ENCODE peak calls at places on chromosomes 6 and 20, in six cellular contexts. One of them, this sample, is unnamed.

GRCh38 chr6:118897386-118897785 is 3.4 kb downstream of the ASF1A start:
- DNase-seq in PC-3: no peak
- DNase-seq in bronchial epithelial cell: no peak
- DNase-seq in Panc1: no peak
- DNase-seq in HL-60: no peak
- DNase-seq in heart left ventricle: no peak
- DNase-seq in this sample: no peak

GRCh38 chr20:57650266-57650665 is 30.0 kb upstream of the ZBP1 start:
- DNase-seq in PC-3: no peak
- DNase-seq in bronchial epithelial cell: no peak
- DNase-seq in Panc1: no peak
- DNase-seq in HL-60: no peak
- DNase-seq in heart left ventricle: no peak
- DNase-seq in this sample: no peak

GRCh38 chr6:111430605-111431378 is 52.2 kb downstream of the REV3L start:
- DNase-seq in PC-3: no peak
- DNase-seq in bronchial epithelial cell: no peak
- DNase-seq in Panc1: no peak
- DNase-seq in HL-60: no peak
- DNase-seq in heart left ventricle: no peak
- DNase-seq in this sample: no peak

GRCh38 chr6:29653452-29654038 is 3.3 kb upstream of the MOG start:
- DNase-seq in PC-3: peak
- DNase-seq in bronchial epithelial cell: peak
- DNase-seq in Panc1: no peak
- DNase-seq in HL-60: no peak
- DNase-seq in heart left ventricle: no peak
- DNase-seq in this sample: peak

GRCh38 chr20:37670426-37670825 is 23.4 kb upstream of the CTNNBL1 start:
- DNase-seq in PC-3: no peak
- DNase-seq in bronchial epithelial cell: no peak
- DNase-seq in Panc1: no peak
- DNase-seq in HL-60: no peak
- DNase-seq in heart left ventricle: no peak
- DNase-seq in this sample: no peak

GRCh38 chr6:133468591-133468990 is 227.4 kb downstream of the EYA4 start:
- DNase-seq in PC-3: no peak
- DNase-seq in bronchial epithelial cell: no peak
- DNase-seq in Panc1: no peak
- DNase-seq in HL-60: no peak
- DNase-seq in heart left ventricle: no peak
- DNase-seq in this sample: no peak

GRCh38 chr20:59020938-59021551 is 1.8 kb downstream of the TUBB1 start:
- DNase-seq in PC-3: peak
- DNase-seq in bronchial epithelial cell: peak
- DNase-seq in Panc1: no peak
- DNase-seq in HL-60: no peak
- DNase-seq in heart left ventricle: no peak
- DNase-seq in this sample: peak

GRCh38 chr20:46959081-46959692 is 64.5 kb downstream of the EYA2 start:
- DNase-seq in PC-3: peak
- DNase-seq in bronchial epithelial cell: peak
- DNase-seq in Panc1: peak
- DNase-seq in HL-60: no peak
- DNase-seq in heart left ventricle: no peak
- DNase-seq in this sample: peak

GRCh38 chr6:33343953-33344611 is 26.5 kb upstream of the ZBTB22 start:
- DNase-seq in PC-3: no peak
- DNase-seq in bronchial epithelial cell: no peak
- DNase-seq in Panc1: no peak
- DNase-seq in HL-60: no peak
- DNase-seq in heart left ventricle: no peak
- DNase-seq in this sample: no peak

GRCh38 chr20:34927736-34928135 is 27.9 kb downstream of the GSS start:
- DNase-seq in PC-3: peak
- DNase-seq in bronchial epithelial cell: peak
- DNase-seq in Panc1: no peak
- DNase-seq in HL-60: no peak
- DNase-seq in heart left ventricle: no peak
- DNase-seq in this sample: peak

DNA sequence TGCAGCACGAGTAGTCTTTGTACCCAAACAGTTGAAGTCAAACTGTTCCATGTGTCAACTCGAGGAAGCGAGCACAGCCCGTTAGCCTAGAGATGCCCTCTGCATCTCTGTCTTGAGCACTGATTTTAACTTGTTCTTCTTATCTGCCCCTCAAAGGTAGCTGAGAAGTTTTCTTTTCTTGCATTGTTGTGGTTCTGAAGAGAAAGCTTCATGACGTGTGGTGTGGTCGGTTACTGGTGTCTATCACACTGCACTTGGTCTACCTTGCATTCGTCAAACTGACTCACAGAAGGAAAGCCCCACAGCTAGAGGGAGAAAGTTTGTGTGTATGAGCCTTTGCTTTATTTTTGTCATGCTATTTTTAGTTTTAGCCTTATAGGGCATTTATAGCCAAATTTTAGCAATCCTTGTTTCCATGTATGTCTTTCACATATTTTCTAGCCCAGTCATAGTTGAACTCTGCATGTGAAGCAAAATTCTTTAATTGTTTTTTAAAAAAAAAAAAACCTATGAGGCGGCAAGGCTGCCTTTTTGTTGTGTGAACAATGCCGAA is 115.1 kb downstream of the JAG1 start:
- DNase-seq in PC-3: peak
- DNase-seq in bronchial epithelial cell: peak
- DNase-seq in Panc1: no peak
- DNase-seq in HL-60: no peak
- DNase-seq in heart left ventricle: no peak
- DNase-seq in this sample: peak
- TF ChIP-seq CTCF in PC-3: no peak
- TF ChIP-seq CTCF in bronchial epithelial cell: no peak
- TF ChIP-seq CTCF in Panc1: no peak
- TF ChIP-seq CTCF in HL-60: no peak
- TF ChIP-seq CTCF in heart left ventricle: no peak
- TF ChIP-seq CTCF in this sample: no peak

GRCh38 chr20:56606174-56606945 is 22.7 kb upstream of the TFAP2C start:
- DNase-seq in PC-3: peak
- DNase-seq in bronchial epithelial cell: peak
- DNase-seq in Panc1: no peak
- DNase-seq in HL-60: no peak
- DNase-seq in heart left ventricle: no peak
- DNase-seq in this sample: peak

GRCh38 chr20:56608376-56608775 is 20.7 kb upstream of the TFAP2C start:
- DNase-seq in PC-3: no peak
- DNase-seq in bronchial epithelial cell: no peak
- DNase-seq in Panc1: no peak
- DNase-seq in HL-60: no peak
- DNase-seq in heart left ventricle: no peak
- DNase-seq in this sample: no peak

GRCh38 chr20:56607061-56607704 is 21.9 kb upstream of the TFAP2C start:
- DNase-seq in PC-3: peak
- DNase-seq in bronchial epithelial cell: no peak
- DNase-seq in Panc1: no peak
- DNase-seq in HL-60: no peak
- DNase-seq in heart left ventricle: no peak
- DNase-seq in this sample: no peak

GRCh38 chr20:56610098-56610497 is 19.0 kb upstream of the TFAP2C start:
- DNase-seq in PC-3: no peak
- DNase-seq in bronchial epithelial cell: no peak
- DNase-seq in Panc1: no peak
- DNase-seq in HL-60: no peak
- DNase-seq in heart left ventricle: no peak
- DNase-seq in this sample: no peak

GRCh38 chr20:56609321-56609720 is 19.8 kb upstream of the TFAP2C start:
- DNase-seq in PC-3: no peak
- DNase-seq in bronchial epithelial cell: no peak
- DNase-seq in Panc1: no peak
- DNase-seq in HL-60: no peak
- DNase-seq in heart left ventricle: no peak
- DNase-seq in this sample: no peak
- TF ChIP-seq CTCF in PC-3: no peak
- TF ChIP-seq CTCF in bronchial epithelial cell: no peak
- TF ChIP-seq CTCF in Panc1: no peak
- TF ChIP-seq CTCF in HL-60: no peak
- TF ChIP-seq CTCF in heart left ventricle: no peak
- TF ChIP-seq CTCF in this sample: no peak

DNA sequence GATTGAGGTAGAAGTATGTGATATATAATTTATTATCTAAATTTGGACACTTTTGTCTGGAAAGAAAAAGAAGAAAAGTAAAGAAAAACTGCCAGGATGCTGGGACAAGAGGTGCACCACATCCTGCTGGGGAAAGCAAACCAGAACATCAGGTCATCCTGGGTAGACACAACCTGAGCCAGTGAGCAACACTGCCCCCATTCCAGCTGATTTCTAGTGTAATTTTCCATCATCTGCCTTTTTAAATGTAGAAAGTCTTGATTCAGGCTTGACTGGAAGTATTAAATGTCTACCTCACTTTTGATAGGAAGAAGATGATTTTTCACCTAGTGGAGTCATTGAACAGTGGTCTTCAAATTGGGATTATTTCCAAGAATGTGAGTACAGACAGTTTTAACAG is 1164.5 kb upstream of the CITED2 start:
- DNase-seq in PC-3: peak
- DNase-seq in bronchial epithelial cell: peak
- DNase-seq in Panc1: no peak
- DNase-seq in HL-60: no peak
- DNase-seq in heart left ventricle: no peak
- DNase-seq in this sample: peak
- TF ChIP-seq CTCF in PC-3: peak
- TF ChIP-seq CTCF in bronchial epithelial cell: no peak
- TF ChIP-seq CTCF in Panc1: peak
- TF ChIP-seq CTCF in HL-60: no peak
- TF ChIP-seq CTCF in heart left ventricle: no peak
- TF ChIP-seq CTCF in this sample: no peak

GRCh38 chr20:18272451-18272850 is 15.9 kb upstream of the ZNF133 start:
- DNase-seq in PC-3: peak
- DNase-seq in bronchial epithelial cell: peak
- DNase-seq in Panc1: no peak
- DNase-seq in HL-60: no peak
- DNase-seq in heart left ventricle: no peak
- DNase-seq in this sample: peak
- TF ChIP-seq CTCF in PC-3: peak
- TF ChIP-seq CTCF in bronchial epithelial cell: peak
- TF ChIP-seq CTCF in Panc1: no peak
- TF ChIP-seq CTCF in HL-60: no peak
- TF ChIP-seq CTCF in heart left ventricle: peak
- TF ChIP-seq CTCF in this sample: peak

GRCh38 chr20:44746367-44747165 is 901 bp downstream of the KCNK15 start:
- DNase-seq in PC-3: no peak
- DNase-seq in bronchial epithelial cell: no peak
- DNase-seq in Panc1: no peak
- DNase-seq in HL-60: no peak
- DNase-seq in heart left ventricle: no peak
- DNase-seq in this sample: no peak

GRCh38 chr20:44747166-44748004 is 1.7 kb downstream of the KCNK15 start:
- DNase-seq in PC-3: peak
- DNase-seq in bronchial epithelial cell: peak
- DNase-seq in Panc1: peak
- DNase-seq in HL-60: peak
- DNase-seq in heart left ventricle: no peak
- DNase-seq in this sample: peak

GRCh38 chr20:44748005-44748370 is 2.3 kb downstream of the KCNK15 start:
- DNase-seq in PC-3: peak
- DNase-seq in bronchial epithelial cell: no peak
- DNase-seq in Panc1: no peak
- DNase-seq in HL-60: no peak
- DNase-seq in heart left ventricle: no peak
- DNase-seq in this sample: no peak

GRCh38 chr20:44752099-44752931 is 6.7 kb downstream of the KCNK15 start:
- DNase-seq in PC-3: no peak
- DNase-seq in bronchial epithelial cell: no peak
- DNase-seq in Panc1: no peak
- DNase-seq in HL-60: no peak
- DNase-seq in heart left ventricle: no peak
- DNase-seq in this sample: no peak

GRCh38 chr20:44750081-44750805 is 4.6 kb downstream of the KCNK15 start:
- DNase-seq in PC-3: no peak
- DNase-seq in bronchial epithelial cell: no peak
- DNase-seq in Panc1: no peak
- DNase-seq in HL-60: no peak
- DNase-seq in heart left ventricle: no peak
- DNase-seq in this sample: no peak
- TF ChIP-seq CTCF in PC-3: peak
- TF ChIP-seq CTCF in bronchial epithelial cell: peak
- TF ChIP-seq CTCF in Panc1: no peak
- TF ChIP-seq CTCF in HL-60: no peak
- TF ChIP-seq CTCF in heart left ventricle: peak
- TF ChIP-seq CTCF in this sample: no peak

DNA sequence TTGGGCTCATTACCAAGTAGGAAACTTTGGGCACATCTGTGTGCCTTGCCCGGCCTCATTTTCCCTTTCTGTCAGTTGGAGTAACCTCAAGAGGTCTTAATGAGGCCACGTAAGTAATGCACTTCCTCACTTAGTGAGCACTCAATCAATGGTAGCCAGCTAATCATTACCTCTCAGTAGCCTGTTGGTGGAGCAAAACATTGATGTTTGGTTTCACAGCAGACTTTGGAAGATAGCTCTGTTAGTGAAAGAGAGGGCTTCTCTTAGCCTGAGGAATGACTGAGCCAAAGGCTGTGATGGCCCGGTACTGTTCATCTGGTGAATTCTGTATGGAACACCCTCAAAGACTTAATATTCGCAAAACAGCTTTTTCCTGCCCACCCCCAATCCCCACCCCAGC is 55.9 kb upstream of the ID4 start:
- DNase-seq in PC-3: no peak
- DNase-seq in bronchial epithelial cell: no peak
- DNase-seq in Panc1: no peak
- DNase-seq in HL-60: no peak
- DNase-seq in heart left ventricle: no peak
- DNase-seq in this sample: no peak
- TF ChIP-seq CTCF in PC-3: no peak
- TF ChIP-seq CTCF in bronchial epithelial cell: no peak
- TF ChIP-seq CTCF in Panc1: no peak
- TF ChIP-seq CTCF in HL-60: no peak
- TF ChIP-seq CTCF in heart left ventricle: no peak
- TF ChIP-seq CTCF in this sample: no peak

DNA sequence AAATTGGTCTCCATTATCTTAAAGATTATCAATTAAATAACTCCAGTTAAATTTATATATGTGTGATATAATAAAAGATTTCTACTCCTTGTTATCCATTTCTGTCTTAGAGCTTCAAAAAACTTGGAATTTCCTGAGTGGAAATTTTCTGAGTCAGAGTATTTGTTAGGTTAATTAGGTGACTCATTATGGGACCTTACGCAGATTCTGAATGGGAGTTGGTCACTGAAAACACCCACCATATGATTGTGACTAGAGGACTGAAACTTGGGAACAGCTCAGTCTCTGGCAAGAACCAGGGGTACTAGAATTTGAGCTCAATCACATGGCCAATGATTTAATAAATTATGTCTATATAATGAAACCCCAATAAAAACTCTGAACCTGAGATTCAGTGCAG is 125.4 kb upstream of the HMGCLL1 start:
- DNase-seq in PC-3: peak
- DNase-seq in bronchial epithelial cell: peak
- DNase-seq in Panc1: no peak
- DNase-seq in HL-60: no peak
- DNase-seq in heart left ventricle: no peak
- DNase-seq in this sample: peak
- TF ChIP-seq CTCF in PC-3: no peak
- TF ChIP-seq CTCF in bronchial epithelial cell: no peak
- TF ChIP-seq CTCF in Panc1: no peak
- TF ChIP-seq CTCF in HL-60: no peak
- TF ChIP-seq CTCF in heart left ventricle: no peak
- TF ChIP-seq CTCF in this sample: no peak

GRCh38 chr20:11274137-11274536 is 600.3 kb upstream of the JAG1 start:
- DNase-seq in PC-3: peak
- DNase-seq in bronchial epithelial cell: peak
- DNase-seq in Panc1: peak
- DNase-seq in HL-60: no peak
- DNase-seq in heart left ventricle: no peak
- DNase-seq in this sample: peak
- TF ChIP-seq CTCF in PC-3: peak
- TF ChIP-seq CTCF in bronchial epithelial cell: peak
- TF ChIP-seq CTCF in Panc1: peak
- TF ChIP-seq CTCF in HL-60: peak
- TF ChIP-seq CTCF in heart left ventricle: peak
- TF ChIP-seq CTCF in this sample: peak

This sample was measured in epithelial cell of esophagus.